ENCODE peak calls at places on chromosomes 11 and 22, in five cellular contexts. One of them, this sample, is unnamed.

GRCh38 chr22:33666661-33667619 is 253.3 kb downstream of the LARGE1 start:
- DNase-seq in fibroblast of the aortic adventitia: no peak
- DNase-seq in brain microvascular endothelial cell: no peak
- DNase-seq in endodermal cell: peak; percentile 64
- DNase-seq in A673: no peak
- DNase-seq in this sample: no peak

GRCh38 chr11:11982975-11983374 is 25.5 kb downstream of the DKK3 start:
- DNase-seq in brain microvascular endothelial cell: no peak
- DNase-seq in A673: no peak
- DNase-seq in endodermal cell: no peak
- DNase-seq in fibroblast of the aortic adventitia: peak; percentile 66
- DNase-seq in this sample: peak; percentile 57

GRCh38 chr11:61966673-61967176 is 709 bp downstream of the FTH1 start:
- DNase-seq in brain microvascular endothelial cell: peak; percentile 14
- DNase-seq in endodermal cell: no peak
- DNase-seq in fibroblast of the aortic adventitia: peak; percentile 55
- DNase-seq in A673: peak; percentile 43
- DNase-seq in this sample: peak; percentile 30

GRCh38 chr11:86184728-86185127 is 59.8 kb upstream of the EED start:
- DNase-seq in A673: no peak
- DNase-seq in brain microvascular endothelial cell: no peak
- DNase-seq in fibroblast of the aortic adventitia: no peak
- DNase-seq in endodermal cell: no peak
- DNase-seq in this sample: no peak

GRCh38 chr11:17822021-17822781 is 87.6 kb downstream of the KCNC1 start:
- DNase-seq in fibroblast of the aortic adventitia: peak; percentile 77
- DNase-seq in brain microvascular endothelial cell: peak; percentile 39
- DNase-seq in endodermal cell: peak; percentile 67
- DNase-seq in A673: no peak
- DNase-seq in this sample: peak; percentile 4

GRCh38 chr11:65637794-65638317 is at the start of gene SIPA1:
- DNase-seq in A673: peak; percentile 84
- DNase-seq in brain microvascular endothelial cell: peak; percentile 81
- DNase-seq in fibroblast of the aortic adventitia: peak; percentile 81
- DNase-seq in endodermal cell: peak; percentile 97
- DNase-seq in this sample: peak; percentile 96

GRCh38 chr11:17790453-17790852 is 55.9 kb downstream of the KCNC1 start:
- DNase-seq in endodermal cell: no peak
- DNase-seq in brain microvascular endothelial cell: peak; percentile 46
- DNase-seq in fibroblast of the aortic adventitia: peak; percentile 35
- DNase-seq in A673: no peak
- DNase-seq in this sample: peak; percentile 54

GRCh38 chr11:46003647-46004046 is 81.2 kb downstream of the LARGE2 start:
- DNase-seq in brain microvascular endothelial cell: no peak
- DNase-seq in A673: peak; percentile 86
- DNase-seq in fibroblast of the aortic adventitia: peak; percentile 66
- DNase-seq in endodermal cell: no peak
- DNase-seq in this sample: peak; percentile 16

GRCh38 chr11:64233913-64234839 is at the start of gene VEGFB:
- DNase-seq in A673: peak; percentile 72
- DNase-seq in endodermal cell: peak; percentile 79
- DNase-seq in brain microvascular endothelial cell: no peak
- DNase-seq in fibroblast of the aortic adventitia: peak; percentile 27
- DNase-seq in this sample: peak; percentile 39

GRCh38 chr11:1238767-1239595 is 16.1 kb downstream of the MUC5B start:
- DNase-seq in endodermal cell: peak; percentile 94
- DNase-seq in fibroblast of the aortic adventitia: no peak
- DNase-seq in brain microvascular endothelial cell: no peak
- DNase-seq in A673: no peak
- DNase-seq in this sample: no peak

GRCh38 chr22:19466126-19466716 is 12.8 kb downstream of the UFD1 start:
- DNase-seq in brain microvascular endothelial cell: no peak
- DNase-seq in endodermal cell: no peak
- DNase-seq in A673: no peak
- DNase-seq in fibroblast of the aortic adventitia: no peak
- DNase-seq in this sample: no peak

GRCh38 chr11:9004310-9004945 is 627 bp upstream of the NRIP3 start:
- DNase-seq in fibroblast of the aortic adventitia: no peak
- DNase-seq in brain microvascular endothelial cell: no peak
- DNase-seq in endodermal cell: peak; percentile 88
- DNase-seq in A673: no peak
- DNase-seq in this sample: no peak

GRCh38 chr22:27686534-27686933 is 115.0 kb downstream of the MN1 start:
- DNase-seq in A673: no peak
- DNase-seq in brain microvascular endothelial cell: peak; percentile 95
- DNase-seq in fibroblast of the aortic adventitia: peak; percentile 95
- DNase-seq in endodermal cell: no peak
- DNase-seq in this sample: peak; percentile 75

GRCh38 chr22:38618682-38619081 is 37.5 kb downstream of the FAM227A start:
- DNase-seq in endodermal cell: no peak
- DNase-seq in brain microvascular endothelial cell: peak; percentile 6
- DNase-seq in fibroblast of the aortic adventitia: peak; percentile 16
- DNase-seq in A673: no peak
- DNase-seq in this sample: no peak

GRCh38 chr22:28917747-28918543 is 34.6 kb downstream of the ZNRF3 start:
- DNase-seq in brain microvascular endothelial cell: no peak
- DNase-seq in fibroblast of the aortic adventitia: peak; percentile 44
- DNase-seq in A673: peak; percentile 25
- DNase-seq in endodermal cell: peak; percentile 70
- DNase-seq in this sample: peak; percentile 81

GRCh38 chr11:117985953-117986887 is at the start of gene IL10RA:
- DNase-seq in A673: peak; percentile 59
- DNase-seq in brain microvascular endothelial cell: peak; percentile 32
- DNase-seq in endodermal cell: peak; percentile 95
- DNase-seq in fibroblast of the aortic adventitia: peak; percentile 10
- DNase-seq in this sample: peak; percentile 28

GRCh38 chr11:85316967-85317366 is 310.2 kb downstream of the DLG2 start:
- DNase-seq in A673: no peak
- DNase-seq in brain microvascular endothelial cell: no peak
- DNase-seq in endodermal cell: no peak
- DNase-seq in fibroblast of the aortic adventitia: no peak
- DNase-seq in this sample: no peak

GRCh38 chr11:62432695-62433094 is 13.9 kb downstream of the SCGB1A1 start:
- DNase-seq in endodermal cell: no peak
- DNase-seq in fibroblast of the aortic adventitia: no peak
- DNase-seq in brain microvascular endothelial cell: no peak
- DNase-seq in A673: no peak
- DNase-seq in this sample: no peak

GRCh38 chr11:36605221-36606216 is 7.5 kb upstream of the RAG2 start:
- DNase-seq in brain microvascular endothelial cell: no peak
- DNase-seq in A673: no peak
- DNase-seq in endodermal cell: no peak
- DNase-seq in fibroblast of the aortic adventitia: no peak
- DNase-seq in this sample: no peak

DNA sequence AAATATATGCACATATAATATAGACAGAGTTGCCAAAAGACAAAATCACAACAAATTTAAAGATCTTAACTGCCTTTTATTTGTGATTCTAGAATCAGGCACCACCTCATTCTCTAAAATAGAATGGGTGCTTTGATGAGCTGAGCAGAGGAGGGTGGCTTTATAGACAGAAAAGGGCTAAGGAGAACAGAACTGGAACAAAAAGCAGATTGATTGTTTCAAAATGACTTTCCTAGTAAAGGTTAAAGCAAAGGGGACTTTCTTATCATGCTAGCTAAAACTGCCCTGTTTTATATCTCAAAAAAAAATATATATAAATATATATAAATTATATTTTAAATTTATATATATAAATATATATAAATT is 287.6 kb downstream of the FAT3 start:
- DNase-seq in fibroblast of the aortic adventitia: no peak
- DNase-seq in A673: no peak
- DNase-seq in endodermal cell: no peak
- DNase-seq in brain microvascular endothelial cell: no peak
- DNase-seq in this sample: no peak
- H3K4me3 ChIP-seq in fibroblast of the aortic adventitia: no peak overlapping the region
- H3K4me3 ChIP-seq in A673: no peak overlapping the region
- H3K4me3 ChIP-seq in endodermal cell: no peak overlapping the region
- H3K4me3 ChIP-seq in brain microvascular endothelial cell: no peak overlapping the region
- H3K4me3 ChIP-seq in this sample: no peak overlapping the region

DNA sequence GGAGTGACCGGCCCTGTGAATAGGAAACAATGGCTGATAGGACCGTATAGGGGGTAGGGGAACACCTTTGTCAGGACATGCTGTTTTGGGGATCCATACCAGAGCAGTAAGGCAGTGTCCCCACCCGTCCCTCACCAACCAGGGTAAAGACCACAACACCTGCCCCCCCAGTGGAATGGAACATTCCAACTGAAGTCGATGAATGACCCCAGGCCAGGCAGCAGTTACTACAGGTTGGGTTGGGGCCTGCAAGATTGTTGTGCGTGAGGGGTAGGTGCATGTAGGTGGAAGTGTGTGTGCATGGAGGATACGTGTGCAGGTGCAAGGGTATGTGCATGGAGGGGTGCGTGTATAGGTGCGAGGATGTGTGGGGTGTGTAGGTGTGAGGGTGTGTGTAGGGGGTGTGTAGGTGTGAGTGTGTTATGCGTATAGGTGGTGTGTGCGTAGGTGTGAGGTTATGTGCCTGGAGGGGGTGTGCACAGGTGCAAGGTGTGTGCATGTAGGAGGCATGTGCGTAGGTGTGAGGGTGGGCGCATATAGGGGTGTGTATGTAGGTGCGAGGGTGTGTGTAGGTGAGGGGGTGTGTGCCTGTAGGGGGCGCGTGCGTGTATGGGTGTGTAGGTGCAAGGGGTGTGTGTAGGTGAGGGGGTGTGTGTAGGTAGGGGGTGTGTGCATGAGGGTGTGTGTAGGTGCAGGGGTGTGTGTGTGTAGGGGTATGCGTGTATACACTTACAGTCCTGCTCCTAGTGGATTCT is 32.9 kb downstream of the PISD start:
- DNase-seq in endodermal cell: peak; percentile 46
- DNase-seq in fibroblast of the aortic adventitia: no peak
- DNase-seq in brain microvascular endothelial cell: no peak
- DNase-seq in A673: no peak
- DNase-seq in this sample: no peak
- TF ChIP-seq CTCF in endodermal cell: no peak
- TF ChIP-seq CTCF in fibroblast of the aortic adventitia: no peak
- TF ChIP-seq CTCF in brain microvascular endothelial cell: no peak
- TF ChIP-seq CTCF in A673: peak; percentile 54
- TF ChIP-seq CTCF in this sample: no peak

GRCh38 chr11:83472831-83473230 is 186.7 kb upstream of the CCDC90B start:
- DNase-seq in fibroblast of the aortic adventitia: no peak
- DNase-seq in endodermal cell: no peak
- DNase-seq in A673: no peak
- DNase-seq in brain microvascular endothelial cell: no peak
- DNase-seq in this sample: no peak

GRCh38 chr11:83472328-83472727 is 186.2 kb upstream of the CCDC90B start:
- DNase-seq in brain microvascular endothelial cell: no peak
- DNase-seq in A673: no peak
- DNase-seq in fibroblast of the aortic adventitia: no peak
- DNase-seq in endodermal cell: no peak
- DNase-seq in this sample: no peak

GRCh38 chr11:83475741-83476140 is 189.6 kb upstream of the CCDC90B start:
- DNase-seq in brain microvascular endothelial cell: no peak
- DNase-seq in fibroblast of the aortic adventitia: no peak
- DNase-seq in A673: no peak
- DNase-seq in endodermal cell: no peak
- DNase-seq in this sample: no peak

GRCh38 chr11:83477772-83478171 is 191.6 kb upstream of the CCDC90B start:
- DNase-seq in A673: no peak
- DNase-seq in fibroblast of the aortic adventitia: no peak
- DNase-seq in brain microvascular endothelial cell: no peak
- DNase-seq in endodermal cell: no peak
- DNase-seq in this sample: no peak

DNA sequence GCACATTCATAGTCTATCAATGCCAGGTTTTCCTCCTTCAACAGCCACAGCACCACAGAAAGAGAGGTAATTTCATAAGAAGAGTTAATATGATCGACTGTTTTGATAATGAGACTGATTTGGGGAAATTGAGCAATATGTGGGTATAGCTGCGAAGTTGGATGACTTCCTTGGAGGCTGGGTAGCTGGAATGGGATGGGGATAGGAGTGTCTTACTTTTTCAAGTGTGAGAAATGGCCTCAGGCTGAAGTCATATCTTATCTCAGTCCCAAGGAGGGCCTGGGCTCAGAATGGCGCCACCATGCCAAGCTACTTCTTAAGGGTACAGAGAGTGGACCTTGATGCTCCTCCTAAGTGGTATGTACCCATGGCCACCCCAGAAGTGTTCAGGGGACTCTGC is 187.6 kb upstream of the CCDC90B start:
- DNase-seq in endodermal cell: no peak
- DNase-seq in A673: no peak
- DNase-seq in brain microvascular endothelial cell: no peak
- DNase-seq in fibroblast of the aortic adventitia: no peak
- DNase-seq in this sample: no peak
- H3K4me3 ChIP-seq in endodermal cell: no peak overlapping the region
- H3K4me3 ChIP-seq in A673: no peak overlapping the region
- H3K4me3 ChIP-seq in brain microvascular endothelial cell: no peak overlapping the region
- H3K4me3 ChIP-seq in fibroblast of the aortic adventitia: no peak overlapping the region
- H3K4me3 ChIP-seq in this sample: no peak overlapping the region

GRCh38 chr11:47261291-47261800 is 3.5 kb downstream of the NR1H3 start:
- DNase-seq in endodermal cell: no peak
- DNase-seq in brain microvascular endothelial cell: no peak
- DNase-seq in A673: no peak
- DNase-seq in fibroblast of the aortic adventitia: no peak
- DNase-seq in this sample: no peak

GRCh38 chr11:47268448-47269001 is 1.4 kb upstream of the MADD start:
- DNase-seq in endodermal cell: no peak
- DNase-seq in brain microvascular endothelial cell: no peak
- DNase-seq in fibroblast of the aortic adventitia: no peak
- DNase-seq in A673: no peak
- DNase-seq in this sample: no peak

GRCh38 chr11:47267858-47268257 is 2.1 kb upstream of the MADD start:
- DNase-seq in brain microvascular endothelial cell: no peak
- DNase-seq in A673: no peak
- DNase-seq in fibroblast of the aortic adventitia: no peak
- DNase-seq in endodermal cell: peak; percentile 66
- DNase-seq in this sample: no peak

GRCh38 chr11:47260366-47260765 is 2.6 kb downstream of the NR1H3 start:
- DNase-seq in brain microvascular endothelial cell: no peak
- DNase-seq in endodermal cell: no peak
- DNase-seq in fibroblast of the aortic adventitia: no peak
- DNase-seq in A673: no peak
- DNase-seq in this sample: no peak

DNA sequence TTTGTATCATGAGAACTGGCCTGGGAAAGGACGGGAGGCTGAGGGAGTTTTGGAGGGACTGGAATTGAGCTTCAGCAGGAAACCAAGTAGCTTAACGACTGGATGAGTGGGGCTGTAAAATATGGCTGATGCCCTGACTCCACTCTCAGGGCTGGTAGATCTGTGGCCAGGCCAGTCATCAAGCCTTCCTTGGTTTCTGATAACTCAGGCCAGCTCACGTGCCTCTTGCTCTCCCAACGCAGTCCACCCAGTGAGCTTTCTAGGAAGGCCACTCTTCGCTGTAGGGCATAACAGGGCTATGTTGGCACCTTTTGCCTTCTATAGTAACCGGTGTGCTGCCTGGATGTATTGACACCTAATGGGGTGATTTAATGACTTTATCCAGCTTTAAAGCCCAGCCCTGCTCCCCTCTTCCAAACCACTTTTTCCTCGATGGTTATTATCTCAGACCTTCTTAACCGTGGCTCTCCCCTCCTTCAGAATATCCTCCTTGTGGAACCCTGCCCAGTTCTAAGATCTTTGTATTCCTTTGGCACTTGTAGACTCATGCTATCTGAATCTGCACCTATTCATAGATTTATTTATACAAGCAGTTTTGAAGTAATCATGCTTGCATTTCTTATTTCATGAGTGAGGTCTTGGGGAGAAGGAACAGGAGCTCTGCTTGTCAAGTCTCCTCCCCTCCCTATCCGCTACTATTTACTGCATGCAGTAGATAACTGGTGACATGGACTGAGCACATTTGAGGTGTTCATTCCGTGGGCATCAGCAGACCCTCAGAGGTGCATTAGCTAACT is 5.6 kb upstream of the MADD start:
- DNase-seq in fibroblast of the aortic adventitia: peak; percentile 29
- DNase-seq in endodermal cell: no peak
- DNase-seq in A673: no peak
- DNase-seq in brain microvascular endothelial cell: no peak
- DNase-seq in this sample: peak; percentile 40
- TF ChIP-seq CTCF in fibroblast of the aortic adventitia: no peak
- TF ChIP-seq CTCF in endodermal cell: no peak
- TF ChIP-seq CTCF in A673: no peak
- TF ChIP-seq CTCF in brain microvascular endothelial cell: no peak
- TF ChIP-seq CTCF in this sample: no peak